ENCODE peak calls at places on chromosomes 2 and 18, in seven cellular contexts. C is hippocampal formation, B is BJ, Z is DMS153, U is H9, D is cardiac fibroblast, E is mucosa of descending colon. K is an unnamed sample.

GRCh38 chr2:166167451-166167850 is 39.6 kb upstream of the SCN1A start:
- DNase-seq in B (no peak), Z (no peak), C (no peak), E (no peak), U (no peak), D (peak; percentile 18), K (no peak)

GRCh38 chr2:231238694-231239093 is 40.3 kb downstream of the ARMC9 start:
- DNase-seq in E (no peak), U (no peak), B (no peak), C (no peak), Z (no peak), D (no peak), K (no peak)

GRCh38 chr2:169476459-169476858 is 2.8 kb upstream of the BBS5 start:
- DNase-seq in Z (peak; percentile 65), C (no peak), E (no peak), D (peak; percentile 28), U (no peak), B (no peak), K (no peak)

GRCh38 chr2:158795110-158795924 is at the start of gene DAPL1:
- DNase-seq in C (no peak), D (no peak), Z (peak; percentile 63), U (no peak), B (no peak), E (peak; percentile 44), K (peak; percentile 8)

GRCh38 chr2:96891591-96892333 is 21.9 kb upstream of the SEMA4C start:
- DNase-seq in C (no peak), E (no peak), Z (peak; percentile 12), B (no peak), U (no peak), D (peak; percentile 31), K (no peak)

GRCh38 chr2:98486374-98486981 is 41.8 kb downstream of the INPP4A start:
- DNase-seq in U (no peak), E (peak; percentile 19), C (no peak), B (no peak), D (no peak), Z (no peak), K (no peak)

GRCh38 chr18:57461652-57462269 is 26.6 kb downstream of the ONECUT2 start:
- DNase-seq in Z (no peak), C (no peak), D (no peak), B (no peak), U (no peak), E (no peak), K (no peak)

GRCh38 chr2:217920879-217921603 is 81.8 kb downstream of the TNS1 start:
- DNase-seq in E (no peak), C (no peak), U (no peak), B (no peak), D (peak; percentile 49), Z (no peak), K (no peak)

GRCh38 chr2:12759248-12759647 is 42.5 kb downstream of the TRIB2 start:
- DNase-seq in E (no peak), Z (no peak), B (peak; percentile 97), U (no peak), C (no peak), D (peak; percentile 87), K (no peak)

GRCh38 chr2:172998547-172998946 is 77.1 kb upstream of the MAP3K20 start:
- DNase-seq in U (no peak), E (no peak), D (no peak), B (no peak), Z (no peak), C (no peak), K (no peak)

GRCh38 chr2:71348302-71348701 is 16.7 kb downstream of the ZNF638 start:
- DNase-seq in E (no peak), U (no peak), D (peak; percentile 56), Z (no peak), B (no peak), C (no peak), K (no peak)

GRCh38 chr2:199433204-199433832 is 24.4 kb downstream of the SATB2 start:
- DNase-seq in D (no peak), B (no peak), Z (no peak), U (no peak), E (no peak), C (no peak), K (peak; percentile 68)

GRCh38 chr2:240624011-240624949 is 1.0 kb upstream of the GPR35 start:
- DNase-seq in E (peak; percentile 49), B (no peak), U (no peak), C (no peak), Z (no peak), D (no peak), K (no peak)

GRCh38 chr18:31931163-31931885 is 11.6 kb downstream of the TRAPPC8 start:
- DNase-seq in B (no peak), D (peak; percentile 56), C (no peak), Z (no peak), U (no peak), E (no peak), K (no peak)

GRCh38 chr2:138365581-138365980 is 136.0 kb upstream of the SPOPL start:
- DNase-seq in B (no peak), U (no peak), Z (no peak), C (no peak), D (peak; percentile 31), E (no peak), K (no peak)

GRCh38 chr18:76892832-76893231 is 70.5 kb downstream of the ZNF236 start:
- DNase-seq in D (no peak), C (peak; percentile 33), U (no peak), E (no peak), B (peak; percentile 18), Z (no peak), K (no peak)

GRCh38 chr2:223459328-223459939 is 142.7 kb downstream of the SCG2 start:
- DNase-seq in U (no peak), E (no peak), B (no peak), C (peak; percentile 1), Z (peak; percentile 24), D (peak; percentile 67), K (no peak)

GRCh38 chr2:45684756-45685155 is 33.3 kb downstream of the PRKCE start:
- DNase-seq in D (no peak), U (no peak), C (no peak), Z (no peak), E (peak; percentile 41), B (no peak), K (no peak)

GRCh38 chr2:216606551-216607527 is 26.4 kb upstream of the IGFBP2 start:
- DNase-seq in Z (peak; percentile 79), C (no peak), D (no peak), U (peak; percentile 77), B (no peak), E (no peak), K (peak; percentile 92)

GRCh38 chr18:46174317-46175039 is 70.3 kb downstream of the HAUS1 start:
- DNase-seq in Z (no peak), U (peak; percentile 43), D (peak; percentile 47), B (no peak), C (peak; percentile 3), E (peak; percentile 60), K (no peak)

GRCh38 chr2:144456680-144457079 is 63.2 kb downstream of the ZEB2 start:
- DNase-seq in B (peak; percentile 44), U (no peak), Z (no peak), D (peak; percentile 98), E (no peak), C (no peak), K (no peak)

GRCh38 chr18:3498705-3499451 is 48.9 kb downstream of the TGIF1 start:
- DNase-seq in D (peak; percentile 47), U (peak; percentile 63), C (no peak), B (no peak), E (peak; percentile 51), Z (no peak), K (peak; percentile 30)

GRCh38 chr2:159557437-159558034 is 58.8 kb downstream of the BAZ2B start:
- DNase-seq in B (no peak), Z (no peak), U (peak; percentile 35), D (peak; percentile 33), C (no peak), E (no peak), K (no peak)

GRCh38 chr2:190216829-190217228 is 102.8 kb downstream of the HIBCH start:
- DNase-seq in U (peak; percentile 86), D (no peak), Z (peak; percentile 36), C (no peak), E (peak; percentile 52), B (no peak), K (peak; percentile 90)

K was measured in SHP77.